ENCODE peak calls at places on chromosomes 7 and 10, in seven cellular contexts. One of them, this sample, is unnamed.

GRCh38 chr7:30765359-30765758 is 5.9 kb upstream of the MINDY4 start:
- DNase-seq in effector CD4-positive, alpha-beta T cell: no peak
- DNase-seq in 8988T: no peak
- DNase-seq in NCI-H345: no peak
- DNase-seq in WERI-Rb-1: no peak
- DNase-seq in pons: no peak
- DNase-seq in central memory CD8-positive, alpha-beta T cell: no peak
- DNase-seq in this sample: no peak

GRCh38 chr7:29106128-29106988 is 40.0 kb downstream of the CPVL start:
- DNase-seq in effector CD4-positive, alpha-beta T cell: no peak
- DNase-seq in 8988T: no peak
- DNase-seq in NCI-H345: peak
- DNase-seq in WERI-Rb-1: peak
- DNase-seq in pons: peak
- DNase-seq in central memory CD8-positive, alpha-beta T cell: no peak
- DNase-seq in this sample: peak

GRCh38 chr7:6106140-6106904 is 75.1 kb downstream of the ANKRD61 start:
- DNase-seq in effector CD4-positive, alpha-beta T cell: peak
- DNase-seq in 8988T: no peak
- DNase-seq in NCI-H345: peak
- DNase-seq in WERI-Rb-1: peak
- DNase-seq in pons: peak
- DNase-seq in central memory CD8-positive, alpha-beta T cell: no peak
- DNase-seq in this sample: no peak

GRCh38 chr7:105202561-105203130 is 186.1 kb downstream of the SRPK2 start:
- DNase-seq in effector CD4-positive, alpha-beta T cell: no peak
- DNase-seq in 8988T: no peak
- DNase-seq in NCI-H345: peak
- DNase-seq in WERI-Rb-1: no peak
- DNase-seq in pons: peak
- DNase-seq in central memory CD8-positive, alpha-beta T cell: no peak
- DNase-seq in this sample: no peak

GRCh38 chr10:66999762-67000161 is 73.9 kb downstream of the LRRTM3 start:
- DNase-seq in effector CD4-positive, alpha-beta T cell: no peak
- DNase-seq in 8988T: no peak
- DNase-seq in NCI-H345: no peak
- DNase-seq in WERI-Rb-1: no peak
- DNase-seq in pons: peak
- DNase-seq in central memory CD8-positive, alpha-beta T cell: no peak
- DNase-seq in this sample: no peak

GRCh38 chr10:14534152-14534551 is 203.4 kb upstream of the FRMD4A start:
- DNase-seq in effector CD4-positive, alpha-beta T cell: no peak
- DNase-seq in 8988T: no peak
- DNase-seq in NCI-H345: no peak
- DNase-seq in WERI-Rb-1: no peak
- DNase-seq in pons: peak
- DNase-seq in central memory CD8-positive, alpha-beta T cell: no peak
- DNase-seq in this sample: no peak

GRCh38 chr10:77011823-77012566 is 625.6 kb downstream of the KCNMA1 start:
- DNase-seq in effector CD4-positive, alpha-beta T cell: no peak
- DNase-seq in 8988T: no peak
- DNase-seq in NCI-H345: no peak
- DNase-seq in WERI-Rb-1: no peak
- DNase-seq in pons: no peak
- DNase-seq in central memory CD8-positive, alpha-beta T cell: no peak
- DNase-seq in this sample: no peak

GRCh38 chr10:13420532-13421307 is 72.6 kb upstream of the SEPHS1 start:
- DNase-seq in effector CD4-positive, alpha-beta T cell: no peak
- DNase-seq in 8988T: no peak
- DNase-seq in NCI-H345: no peak
- DNase-seq in WERI-Rb-1: no peak
- DNase-seq in pons: no peak
- DNase-seq in central memory CD8-positive, alpha-beta T cell: no peak
- DNase-seq in this sample: no peak

GRCh38 chr10:102120987-102121738 is 995 bp upstream of the LDB1 start:
- DNase-seq in effector CD4-positive, alpha-beta T cell: no peak
- DNase-seq in 8988T: no peak
- DNase-seq in NCI-H345: no peak
- DNase-seq in WERI-Rb-1: peak
- DNase-seq in pons: peak
- DNase-seq in central memory CD8-positive, alpha-beta T cell: no peak
- DNase-seq in this sample: no peak

GRCh38 chr10:6231730-6232129 is 29.0 kb downstream of the PFKFB3 start:
- DNase-seq in effector CD4-positive, alpha-beta T cell: no peak
- DNase-seq in 8988T: no peak
- DNase-seq in NCI-H345: no peak
- DNase-seq in WERI-Rb-1: no peak
- DNase-seq in pons: no peak
- DNase-seq in central memory CD8-positive, alpha-beta T cell: no peak
- DNase-seq in this sample: no peak

GRCh38 chr7:410395-410910 is 109.2 kb downstream of the PDGFA start:
- DNase-seq in effector CD4-positive, alpha-beta T cell: no peak
- DNase-seq in 8988T: no peak
- DNase-seq in NCI-H345: no peak
- DNase-seq in WERI-Rb-1: no peak
- DNase-seq in pons: no peak
- DNase-seq in central memory CD8-positive, alpha-beta T cell: no peak
- DNase-seq in this sample: no peak

GRCh38 chr7:19116121-19117080 is 1.0 kb downstream of the TWIST1 start:
- DNase-seq in effector CD4-positive, alpha-beta T cell: no peak
- DNase-seq in 8988T: no peak
- DNase-seq in NCI-H345: peak
- DNase-seq in WERI-Rb-1: peak
- DNase-seq in pons: no peak
- DNase-seq in central memory CD8-positive, alpha-beta T cell: no peak
- DNase-seq in this sample: peak

GRCh38 chr10:69224862-69225657 is 4.9 kb downstream of the HKDC1 start:
- DNase-seq in effector CD4-positive, alpha-beta T cell: no peak
- DNase-seq in 8988T: no peak
- DNase-seq in NCI-H345: no peak
- DNase-seq in WERI-Rb-1: no peak
- DNase-seq in pons: no peak
- DNase-seq in central memory CD8-positive, alpha-beta T cell: no peak
- DNase-seq in this sample: no peak

GRCh38 chr7:104529567-104529966 is 201.2 kb downstream of the LHFPL3 start:
- DNase-seq in effector CD4-positive, alpha-beta T cell: no peak
- DNase-seq in 8988T: no peak
- DNase-seq in NCI-H345: no peak
- DNase-seq in WERI-Rb-1: no peak
- DNase-seq in pons: no peak
- DNase-seq in central memory CD8-positive, alpha-beta T cell: no peak
- DNase-seq in this sample: no peak

GRCh38 chr10:133481657-133482056 is 27.9 kb downstream of the SCART1 start:
- DNase-seq in effector CD4-positive, alpha-beta T cell: no peak
- DNase-seq in 8988T: peak
- DNase-seq in NCI-H345: no peak
- DNase-seq in WERI-Rb-1: no peak
- DNase-seq in pons: no peak
- DNase-seq in central memory CD8-positive, alpha-beta T cell: no peak
- DNase-seq in this sample: no peak

GRCh38 chr10:11295492-11295891 is 277.8 kb downstream of the CELF2 start:
- DNase-seq in effector CD4-positive, alpha-beta T cell: no peak
- DNase-seq in 8988T: no peak
- DNase-seq in NCI-H345: no peak
- DNase-seq in WERI-Rb-1: no peak
- DNase-seq in pons: no peak
- DNase-seq in central memory CD8-positive, alpha-beta T cell: no peak
- DNase-seq in this sample: no peak

GRCh38 chr7:131625817-131626372 is 69.5 kb upstream of the PODXL start:
- DNase-seq in effector CD4-positive, alpha-beta T cell: no peak
- DNase-seq in 8988T: peak
- DNase-seq in NCI-H345: no peak
- DNase-seq in WERI-Rb-1: peak
- DNase-seq in pons: no peak
- DNase-seq in central memory CD8-positive, alpha-beta T cell: no peak
- DNase-seq in this sample: no peak

GRCh38 chr10:35998036-35998435 is 355.9 kb upstream of the FZD8 start:
- DNase-seq in effector CD4-positive, alpha-beta T cell: no peak
- DNase-seq in 8988T: no peak
- DNase-seq in NCI-H345: no peak
- DNase-seq in WERI-Rb-1: no peak
- DNase-seq in pons: no peak
- DNase-seq in central memory CD8-positive, alpha-beta T cell: no peak
- DNase-seq in this sample: no peak

GRCh38 chr7:123769371-123769770 is 20.6 kb upstream of the WASL start:
- DNase-seq in effector CD4-positive, alpha-beta T cell: no peak
- DNase-seq in 8988T: no peak
- DNase-seq in NCI-H345: no peak
- DNase-seq in WERI-Rb-1: no peak
- DNase-seq in pons: no peak
- DNase-seq in central memory CD8-positive, alpha-beta T cell: no peak
- DNase-seq in this sample: no peak

This sample was measured in NCI-H1092.